ENCODE peak calls at places on chromosomes 11 and 22, in nine cellular contexts. One of them, this sample, is unnamed.

GRCh38 chr11:75836422-75836821 is 21.4 kb downstream of the UVRAG start:
- DNase-seq in spleen: no peak
- DNase-seq in tibial nerve: no peak
- DNase-seq in GM23248: no peak
- DNase-seq in colonic mucosa: no peak
- DNase-seq in heart left ventricle: no peak
- DNase-seq in bronchial epithelial cell: no peak
- DNase-seq in pancreas: no peak
- DNase-seq in GM12865: no peak
- DNase-seq in this sample: no peak

GRCh38 chr11:862028-862703 is 19.5 kb downstream of the TSPAN4 start:
- DNase-seq in tibial nerve: no peak
- DNase-seq in GM23248: no peak
- DNase-seq in colonic mucosa: peak
- DNase-seq in spleen: no peak
- DNase-seq in heart left ventricle: no peak
- DNase-seq in GM12865: no peak
- DNase-seq in bronchial epithelial cell: no peak
- DNase-seq in pancreas: no peak
- DNase-seq in this sample: no peak

GRCh38 chr11:45919276-45919675 is 1.6 kb upstream of the PEX16 start:
- DNase-seq in pancreas: peak
- DNase-seq in bronchial epithelial cell: no peak
- DNase-seq in heart left ventricle: no peak
- DNase-seq in colonic mucosa: no peak
- DNase-seq in spleen: peak
- DNase-seq in GM12865: no peak
- DNase-seq in GM23248: no peak
- DNase-seq in tibial nerve: no peak
- DNase-seq in this sample: no peak

GRCh38 chr11:107999759-108000455 is 8.8 kb upstream of the CUL5 start:
- DNase-seq in tibial nerve: no peak
- DNase-seq in bronchial epithelial cell: peak
- DNase-seq in GM12865: peak
- DNase-seq in pancreas: no peak
- DNase-seq in heart left ventricle: no peak
- DNase-seq in spleen: no peak
- DNase-seq in colonic mucosa: no peak
- DNase-seq in GM23248: peak
- DNase-seq in this sample: no peak

GRCh38 chr11:69501891-69502860 is 20.7 kb downstream of the LINC01488 start:
- DNase-seq in GM23248: no peak
- DNase-seq in heart left ventricle: no peak
- DNase-seq in colonic mucosa: no peak
- DNase-seq in pancreas: no peak
- DNase-seq in GM12865: no peak
- DNase-seq in tibial nerve: no peak
- DNase-seq in bronchial epithelial cell: no peak
- DNase-seq in spleen: peak
- DNase-seq in this sample: no peak

GRCh38 chr11:17794981-17795380 is 60.4 kb downstream of the KCNC1 start:
- DNase-seq in bronchial epithelial cell: no peak
- DNase-seq in GM23248: no peak
- DNase-seq in colonic mucosa: no peak
- DNase-seq in heart left ventricle: no peak
- DNase-seq in tibial nerve: no peak
- DNase-seq in pancreas: no peak
- DNase-seq in spleen: no peak
- DNase-seq in GM12865: no peak
- DNase-seq in this sample: no peak

GRCh38 chr11:96267490-96268010 is 75.4 kb downstream of the MAML2 start:
- DNase-seq in GM12865: peak
- DNase-seq in GM23248: no peak
- DNase-seq in tibial nerve: no peak
- DNase-seq in colonic mucosa: no peak
- DNase-seq in bronchial epithelial cell: no peak
- DNase-seq in heart left ventricle: no peak
- DNase-seq in pancreas: no peak
- DNase-seq in spleen: no peak
- DNase-seq in this sample: no peak

GRCh38 chr11:131511794-131512193 is 141.4 kb downstream of the NTM start:
- DNase-seq in colonic mucosa: peak
- DNase-seq in pancreas: peak
- DNase-seq in GM12865: peak
- DNase-seq in GM23248: peak
- DNase-seq in heart left ventricle: no peak
- DNase-seq in bronchial epithelial cell: peak
- DNase-seq in spleen: no peak
- DNase-seq in tibial nerve: peak
- DNase-seq in this sample: peak

GRCh38 chr11:120819003-120819402 is 204.9 kb upstream of the TBCEL start:
- DNase-seq in heart left ventricle: no peak
- DNase-seq in spleen: peak
- DNase-seq in tibial nerve: no peak
- DNase-seq in bronchial epithelial cell: no peak
- DNase-seq in pancreas: no peak
- DNase-seq in colonic mucosa: no peak
- DNase-seq in GM12865: peak
- DNase-seq in GM23248: no peak
- DNase-seq in this sample: no peak

GRCh38 chr11:35427158-35427557 is 7.8 kb upstream of the SLC1A2 start:
- DNase-seq in pancreas: no peak
- DNase-seq in GM23248: peak
- DNase-seq in colonic mucosa: no peak
- DNase-seq in tibial nerve: peak
- DNase-seq in GM12865: no peak
- DNase-seq in bronchial epithelial cell: no peak
- DNase-seq in heart left ventricle: no peak
- DNase-seq in spleen: no peak
- DNase-seq in this sample: no peak

GRCh38 chr11:66294626-66295620 is 3.2 kb downstream of the TMEM151A start:
- DNase-seq in tibial nerve: no peak
- DNase-seq in heart left ventricle: no peak
- DNase-seq in bronchial epithelial cell: no peak
- DNase-seq in pancreas: peak
- DNase-seq in GM12865: no peak
- DNase-seq in colonic mucosa: no peak
- DNase-seq in spleen: no peak
- DNase-seq in GM23248: no peak
- DNase-seq in this sample: no peak

GRCh38 chr11:44654596-44654995 is 72.2 kb upstream of the TSPAN18 start:
- DNase-seq in GM12865: no peak
- DNase-seq in bronchial epithelial cell: no peak
- DNase-seq in colonic mucosa: no peak
- DNase-seq in tibial nerve: no peak
- DNase-seq in heart left ventricle: no peak
- DNase-seq in GM23248: no peak
- DNase-seq in spleen: peak
- DNase-seq in pancreas: no peak
- DNase-seq in this sample: no peak
- H3K4me3 ChIP-seq in GM12865: no peak
- H3K4me3 ChIP-seq in bronchial epithelial cell: no peak
- H3K4me3 ChIP-seq in colonic mucosa: no peak
- H3K4me3 ChIP-seq in tibial nerve: no peak
- H3K4me3 ChIP-seq in heart left ventricle: no peak
- H3K4me3 ChIP-seq in GM23248: no peak
- H3K4me3 ChIP-seq in spleen: no peak
- H3K4me3 ChIP-seq in pancreas: no peak
- H3K4me3 ChIP-seq in this sample: no peak

DNA sequence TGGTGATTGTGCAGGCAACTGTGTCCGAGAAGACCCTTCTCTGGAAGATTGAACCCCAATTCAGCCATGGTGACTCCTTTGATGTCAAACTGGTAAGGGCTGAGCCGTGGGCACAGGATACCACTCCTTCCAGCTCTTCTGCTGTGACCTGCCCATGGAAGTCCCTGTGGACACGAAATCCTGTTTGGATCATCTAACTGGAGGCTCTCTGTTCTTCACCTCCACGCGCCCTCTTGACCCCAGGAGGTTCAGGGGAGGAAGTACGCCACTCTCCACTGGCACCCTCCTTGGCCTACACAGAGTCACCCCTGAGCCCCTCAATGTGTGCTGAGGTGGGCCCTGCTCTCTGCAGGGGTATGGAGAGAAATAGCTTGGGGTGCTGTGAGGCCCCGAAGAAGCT is 810 bp downstream of the ISX start:
- DNase-seq in bronchial epithelial cell: no peak
- DNase-seq in spleen: no peak
- DNase-seq in tibial nerve: no peak
- DNase-seq in heart left ventricle: no peak
- DNase-seq in GM12865: no peak
- DNase-seq in colonic mucosa: peak
- DNase-seq in GM23248: no peak
- DNase-seq in pancreas: no peak
- DNase-seq in this sample: no peak
- H3K4me3 ChIP-seq in bronchial epithelial cell: no peak
- H3K4me3 ChIP-seq in spleen: no peak
- H3K4me3 ChIP-seq in tibial nerve: no peak
- H3K4me3 ChIP-seq in heart left ventricle: no peak
- H3K4me3 ChIP-seq in GM12865: no peak
- H3K4me3 ChIP-seq in colonic mucosa: peak
- H3K4me3 ChIP-seq in GM23248: no peak
- H3K4me3 ChIP-seq in pancreas: no peak
- H3K4me3 ChIP-seq in this sample: peak

DNA sequence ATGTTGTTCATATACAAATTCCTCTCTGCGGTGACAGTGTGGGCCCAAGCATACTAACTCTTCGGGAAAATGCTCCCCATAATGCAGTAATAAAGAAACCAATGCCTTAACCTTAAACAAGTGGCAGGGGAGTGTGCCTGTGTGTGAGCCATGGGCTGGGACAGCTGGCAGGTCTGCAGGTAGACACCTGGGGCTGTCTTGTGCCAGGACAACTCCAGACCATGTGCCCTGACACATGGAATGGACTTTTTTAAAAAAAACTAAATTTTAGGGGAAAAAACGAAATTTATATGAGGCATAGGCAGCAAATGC is 70.9 kb downstream of the ETS1 start:
- DNase-seq in bronchial epithelial cell: no peak
- DNase-seq in GM23248: no peak
- DNase-seq in tibial nerve: no peak
- DNase-seq in spleen: no peak
- DNase-seq in GM12865: no peak
- DNase-seq in heart left ventricle: no peak
- DNase-seq in colonic mucosa: no peak
- DNase-seq in pancreas: no peak
- DNase-seq in this sample: no peak
- H3K4me3 ChIP-seq in bronchial epithelial cell: no peak
- H3K4me3 ChIP-seq in GM23248: peak
- H3K4me3 ChIP-seq in tibial nerve: no peak
- H3K4me3 ChIP-seq in spleen: peak
- H3K4me3 ChIP-seq in GM12865: peak
- H3K4me3 ChIP-seq in heart left ventricle: peak
- H3K4me3 ChIP-seq in colonic mucosa: no peak
- H3K4me3 ChIP-seq in pancreas: no peak
- H3K4me3 ChIP-seq in this sample: no peak

GRCh38 chr11:12121504-12121903 is 11.1 kb downstream of the MICAL2 start:
- DNase-seq in tibial nerve: no peak
- DNase-seq in GM23248: no peak
- DNase-seq in pancreas: no peak
- DNase-seq in heart left ventricle: no peak
- DNase-seq in bronchial epithelial cell: no peak
- DNase-seq in spleen: no peak
- DNase-seq in GM12865: no peak
- DNase-seq in colonic mucosa: no peak
- DNase-seq in this sample: no peak

GRCh38 chr11:12118940-12119339 is 8.6 kb downstream of the MICAL2 start:
- DNase-seq in pancreas: no peak
- DNase-seq in GM23248: no peak
- DNase-seq in GM12865: no peak
- DNase-seq in heart left ventricle: no peak
- DNase-seq in spleen: no peak
- DNase-seq in colonic mucosa: no peak
- DNase-seq in tibial nerve: no peak
- DNase-seq in bronchial epithelial cell: no peak
- DNase-seq in this sample: no peak

GRCh38 chr11:12121011-12121410 is 10.6 kb downstream of the MICAL2 start:
- DNase-seq in pancreas: no peak
- DNase-seq in bronchial epithelial cell: no peak
- DNase-seq in GM12865: no peak
- DNase-seq in colonic mucosa: no peak
- DNase-seq in spleen: no peak
- DNase-seq in tibial nerve: no peak
- DNase-seq in GM23248: no peak
- DNase-seq in heart left ventricle: no peak
- DNase-seq in this sample: no peak

GRCh38 chr11:12119502-12119901 is 9.1 kb downstream of the MICAL2 start:
- DNase-seq in tibial nerve: no peak
- DNase-seq in bronchial epithelial cell: no peak
- DNase-seq in colonic mucosa: peak
- DNase-seq in GM12865: no peak
- DNase-seq in heart left ventricle: no peak
- DNase-seq in GM23248: no peak
- DNase-seq in spleen: no peak
- DNase-seq in pancreas: no peak
- DNase-seq in this sample: no peak

GRCh38 chr11:12120031-12121008 is 9.9 kb downstream of the MICAL2 start:
- DNase-seq in GM23248: no peak
- DNase-seq in spleen: no peak
- DNase-seq in colonic mucosa: no peak
- DNase-seq in pancreas: no peak
- DNase-seq in heart left ventricle: no peak
- DNase-seq in GM12865: no peak
- DNase-seq in bronchial epithelial cell: no peak
- DNase-seq in tibial nerve: no peak
- DNase-seq in this sample: no peak
- H3K4me3 ChIP-seq in GM23248: no peak
- H3K4me3 ChIP-seq in spleen: no peak
- H3K4me3 ChIP-seq in colonic mucosa: no peak
- H3K4me3 ChIP-seq in pancreas: no peak
- H3K4me3 ChIP-seq in heart left ventricle: no peak
- H3K4me3 ChIP-seq in GM12865: no peak
- H3K4me3 ChIP-seq in bronchial epithelial cell: no peak
- H3K4me3 ChIP-seq in tibial nerve: no peak
- H3K4me3 ChIP-seq in this sample: no peak